ENCODE peak calls at places on chromosome 10, in ten cellular contexts. S, B, C, Z, X, P, M, Q, I and H are unnamed samples.

GRCh38 chr10:11685787-11686218 is 56.4 kb upstream of the ECHDC3 start:
- DNase-seq in S (peak; percentile 60), B (no peak), C (peak; percentile 62), Z (peak; percentile 24), X (peak; percentile 14), P (peak; percentile 46), M (peak; percentile 46), Q (peak; percentile 58), I (peak; percentile 74), H (no peak)

GRCh38 chr10:51468424-51468823 is 231.0 kb downstream of the CSTF2T start:
- DNase-seq in S (no peak), B (no peak), C (no peak), Z (no peak), X (no peak), P (no peak), M (no peak), Q (no peak), I (no peak), H (no peak)

GRCh38 chr10:27742926-27743735 is 2.5 kb downstream of the MKX start:
- DNase-seq in S (peak; percentile 36), B (no peak), C (peak; percentile 11), Z (no peak), X (no peak), P (peak; percentile 36), M (no peak), Q (peak; percentile 41), I (peak; percentile 11), H (no peak)

GRCh38 chr10:122236690-122237306 is 34.3 kb upstream of the BTBD16 start:
- DNase-seq in S (no peak), B (no peak), C (no peak), Z (no peak), X (no peak), P (no peak), M (no peak), Q (no peak), I (no peak), H (no peak)

GRCh38 chr10:37067576-37067975 is 57.8 kb upstream of the ANKRD30A start:
- DNase-seq in S (no peak), B (no peak), C (no peak), Z (no peak), X (no peak), P (no peak), M (no peak), Q (no peak), I (no peak), H (no peak)

GRCh38 chr10:51770719-51771118 is 71.3 kb upstream of the CSTF2T start:
- DNase-seq in S (no peak), B (no peak), C (no peak), Z (peak; percentile 36), X (no peak), P (no peak), M (no peak), Q (no peak), I (peak; percentile 3), H (no peak)

GRCh38 chr10:113179270-113179669 is 229.2 kb downstream of the TCF7L2 start:
- DNase-seq in S (peak; percentile 47), B (no peak), C (no peak), Z (no peak), X (no peak), P (no peak), M (no peak), Q (no peak), I (peak; percentile 49), H (no peak)

GRCh38 chr10:77710759-77711682 is 73.4 kb upstream of the KCNMA1 start:
- DNase-seq in S (peak; percentile 71), B (peak; percentile 63), C (peak; percentile 87), Z (peak; percentile 44), X (peak; percentile 57), P (peak; percentile 73), M (peak; percentile 61), Q (peak; percentile 84), I (peak; percentile 75), H (peak; percentile 50)

GRCh38 chr10:129725011-129725410 is 239.1 kb downstream of the EBF3 start:
- DNase-seq in S (no peak), B (peak; percentile 22), C (no peak), Z (no peak), X (no peak), P (no peak), M (no peak), Q (no peak), I (no peak), H (no peak)

GRCh38 chr10:68561804-68562649 is 1.9 kb downstream of the TET1 start:
- DNase-seq in S (peak; percentile 24), B (no peak), C (no peak), Z (no peak), X (no peak), P (no peak), M (no peak), Q (peak; percentile 36), I (no peak), H (no peak)

GRCh38 chr10:104642001-104642270 is 846 bp downstream of the SORCS3 start:
- DNase-seq in S (no peak), B (no peak), C (no peak), Z (no peak), X (no peak), P (no peak), M (no peak), Q (no peak), I (no peak), H (no peak)

GRCh38 chr10:31896972-31897384 is 31.7 kb downstream of the ARHGAP12 start:
- DNase-seq in S (no peak), B (no peak), C (no peak), Z (peak; percentile 69), X (no peak), P (no peak), M (no peak), Q (no peak), I (no peak), H (no peak)

GRCh38 chr10:78651287-78651686 is 417.5 kb upstream of the ZMIZ1 start:
- DNase-seq in S (no peak), B (no peak), C (no peak), Z (no peak), X (no peak), P (no peak), M (no peak), Q (no peak), I (no peak), H (no peak)

GRCh38 chr10:70445718-70446485 is 4.4 kb upstream of the NODAL start:
- DNase-seq in S (no peak), B (no peak), C (no peak), Z (peak; percentile 91), X (peak; percentile 56), P (no peak), M (no peak), Q (no peak), I (peak; percentile 15), H (no peak)

GRCh38 chr10:112950714-112951348 is 784 bp downstream of the TCF7L2 start:
- DNase-seq in S (no peak), B (no peak), C (peak; percentile 22), Z (peak; percentile 49), X (no peak), P (no peak), M (peak; percentile 13), Q (peak; percentile 16), I (peak; percentile 31), H (no peak)

GRCh38 chr10:90451283-90451682 is 406.6 kb downstream of the HTR7 start:
- DNase-seq in S (no peak), B (no peak), C (no peak), Z (no peak), X (peak; percentile 20), P (no peak), M (no peak), Q (no peak), I (no peak), H (no peak)

GRCh38 chr10:103367379-103367781 is 396 bp upstream of the TAF5 start:
- DNase-seq in S (no peak), B (no peak), C (peak; percentile 20), Z (no peak), X (no peak), P (no peak), M (no peak), Q (peak; percentile 30), I (no peak), H (no peak)

GRCh38 chr10:103373544-103373943 is 5.8 kb downstream of the TAF5 start:
- DNase-seq in S (no peak), B (no peak), C (peak; percentile 17), Z (no peak), X (no peak), P (no peak), M (no peak), Q (peak; percentile 37), I (no peak), H (no peak)

GRCh38 chr10:103367782-103368518 is at the start of gene TAF5:
- DNase-seq in S (peak; percentile 89), B (peak; percentile 84), C (peak; percentile 92), Z (peak; percentile 96), X (peak; percentile 93), P (peak; percentile 79), M (peak; percentile 92), Q (peak; percentile 93), I (peak; percentile 96), H (peak; percentile 64)
- TF ChIP-seq CTCF in S (no peak), B (peak; percentile 35), C (no peak), Z (no peak), X (no peak), P (no peak), M (peak; percentile 24), Q (no peak), I (no peak), H (no peak)

DNA sequence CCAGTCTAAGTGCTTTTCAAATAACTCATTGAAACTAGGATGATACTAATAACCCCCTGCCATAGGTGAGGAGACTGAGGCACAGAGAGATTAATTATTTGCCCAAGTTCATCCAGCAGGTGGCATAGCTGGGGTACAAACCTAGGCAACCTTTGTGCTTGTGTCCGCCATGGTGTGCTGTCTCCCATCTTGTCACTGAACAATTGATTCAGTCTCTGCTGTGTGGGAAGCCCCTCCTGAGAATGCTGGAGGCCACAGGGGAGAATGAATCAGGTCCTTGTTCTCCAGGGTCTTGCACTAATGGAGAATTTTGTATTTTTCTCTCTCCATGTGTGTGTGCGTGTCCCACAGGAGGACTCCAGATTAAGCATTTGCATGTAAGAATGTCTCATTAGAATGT is 15.8 kb upstream of the TMEM236 start:
- DNase-seq in S (no peak), B (no peak), C (no peak), Z (no peak), X (no peak), P (no peak), M (no peak), Q (no peak), I (no peak), H (no peak)
- TF ChIP-seq CTCF in S (no peak), B (no peak), C (no peak), Z (no peak), X (peak; percentile 22), P (no peak), M (no peak), Q (no peak), I (no peak), H (no peak)

GRCh38 chr10:100782845-100783244 is 37.5 kb downstream of the PAX2 start:
- DNase-seq in S (no peak), B (no peak), C (no peak), Z (no peak), X (no peak), P (no peak), M (no peak), Q (no peak), I (no peak), H (no peak)
- TF ChIP-seq CTCF in S (no peak), B (no peak), C (no peak), Z (no peak), X (no peak), P (no peak), M (no peak), Q (no peak), I (no peak), H (no peak)

DNA sequence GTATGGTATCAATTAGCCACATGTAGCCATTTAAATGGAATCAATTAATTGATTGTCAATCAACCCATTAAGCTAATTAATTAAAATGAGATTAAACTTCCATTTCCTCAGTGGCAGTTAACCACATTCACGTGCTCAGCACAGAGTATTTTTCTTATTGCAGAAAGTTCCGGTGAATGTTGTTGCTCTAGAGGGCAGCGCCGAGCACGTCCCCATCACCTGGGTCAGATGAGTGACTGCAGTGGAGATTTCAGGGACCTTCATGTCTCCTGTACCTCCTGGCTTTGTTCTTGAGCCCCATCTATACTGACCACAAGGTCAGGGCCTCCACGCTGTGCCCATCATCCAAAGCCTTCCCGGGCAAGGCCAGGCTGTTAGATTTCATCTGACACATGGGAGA is 168.8 kb upstream of the MKI67 start:
- DNase-seq in S (no peak), B (no peak), C (no peak), Z (no peak), X (no peak), P (no peak), M (no peak), Q (no peak), I (no peak), H (no peak)
- TF ChIP-seq CTCF in S (no peak), B (no peak), C (no peak), Z (no peak), X (no peak), P (no peak), M (no peak), Q (no peak), I (no peak), H (no peak)